ENCODE peak calls at places on chromosomes 7 and 10, in four cellular contexts. K is HepG2, A is K562, I is SK-N-SH. M is an unnamed sample.

GRCh38 chr7:45684910-45685618 is 110.9 kb downstream of the ADCY1 start:
- DNase-seq in K (no peak), A (no peak), I (no peak), M (no peak)

GRCh38 chr10:77919713-77920108 is 6.8 kb downstream of the DLG5 start:
- DNase-seq in I (no peak), K (peak), A (peak), M (no peak)

GRCh38 chr7:143492043-143492471 is 14.4 kb downstream of the TAS2R41 start:
- DNase-seq in A (peak), I (no peak), K (no peak), M (no peak)

GRCh38 chr7:93238748-93239147 is 6.6 kb downstream of the VPS50 start:
- DNase-seq in K (no peak), A (no peak), I (no peak), M (no peak)

GRCh38 chr7:326845-327304 is 36.9 kb downstream of the FOXL3 start:
- DNase-seq in I (no peak), A (no peak), K (peak), M (no peak)

GRCh38 chr10:23341004-23341403 is 3.6 kb downstream of the C10orf67 start:
- DNase-seq in K (no peak), I (no peak), A (no peak), M (no peak)

GRCh38 chr7:7710469-7710868 is 7.9 kb downstream of the RPA3 start:
- DNase-seq in A (no peak), I (no peak), K (no peak), M (no peak)

GRCh38 chr10:45452268-45452667 is 78.3 kb downstream of the ALOX5 start:
- DNase-seq in A (no peak), K (no peak), I (no peak), M (no peak)

GRCh38 chr7:142797799-142798377 is 27.1 kb downstream of the PRSS2 start:
- DNase-seq in I (peak), K (no peak), A (no peak), M (peak)

GRCh38 chr7:105875505-105875904 is 894 bp downstream of the ATXN7L1 start:
- DNase-seq in K (no peak), A (no peak), I (no peak), M (no peak)

GRCh38 chr7:143129051-143129450 is 2.8 kb upstream of the PIP start:
- DNase-seq in A (no peak), I (no peak), K (no peak), M (no peak)

GRCh38 chr7:157693521-157694388 is 357.0 kb downstream of the DNAJB6 start:
- DNase-seq in I (peak), K (no peak), A (no peak), M (no peak)

GRCh38 chr10:80275756-80276155 is 13.7 kb downstream of the MAT1A start:
- DNase-seq in A (no peak), I (no peak), K (no peak), M (no peak)

GRCh38 chr7:43764039-43764789 is 5.7 kb downstream of the BLVRA start:
- DNase-seq in K (peak), A (peak), I (no peak), M (peak)

GRCh38 chr7:31642681-31643115 is 44.3 kb upstream of the PPP1R17 start:
- DNase-seq in I (no peak), A (no peak), K (no peak), M (no peak)

GRCh38 chr7:26265061-26265460 is 26.6 kb upstream of the SNX10 start:
- DNase-seq in I (no peak), K (no peak), A (no peak), M (no peak)

GRCh38 chr10:59563506-59563905 is 146.1 kb downstream of the SLC16A9 start:
- DNase-seq in A (no peak), I (no peak), K (no peak), M (no peak)

GRCh38 chr10:72331575-72332422 is 22.9 kb downstream of the DNAJB12 start:
- DNase-seq in I (peak), K (peak), A (peak), M (peak)

GRCh38 chr10:97399843-97400545 is 1.1 kb downstream of the RRP12 start:
- DNase-seq in A (peak), K (peak), I (peak), M (no peak)

GRCh38 chr10:92720306-92721165 is 30.8 kb downstream of the HHEX start:
- DNase-seq in K (no peak), A (no peak), I (no peak), M (no peak)

GRCh38 chr7:157465597-157466348 is 129.0 kb downstream of the DNAJB6 start:
- DNase-seq in I (no peak), K (no peak), A (no peak), M (no peak)

GRCh38 chr10:12181065-12181775 is 14.5 kb downstream of the NUDT5 start:
- DNase-seq in K (no peak), I (no peak), A (no peak), M (no peak)

GRCh38 chr10:23343591-23344225 is 889 bp downstream of the C10orf67 start:
- DNase-seq in A (peak), K (no peak), I (peak), M (peak)

GRCh38 chr10:47173929-47174442 is 126.0 kb upstream of the GDF10 start:
- DNase-seq in I (no peak), A (no peak), K (no peak), M (no peak)

GRCh38 chr10:129467346-129468119 is 492 bp downstream of the MGMT start:
- DNase-seq in K (peak), I (no peak), A (no peak), M (no peak)

GRCh38 chr10:32790483-32790882 is 167.5 kb downstream of the ITGB1 start:
- DNase-seq in K (no peak), A (no peak), I (no peak), M (no peak)

GRCh38 chr7:35353481-35353880 is 99.6 kb upstream of the TBX20 start:
- DNase-seq in I (no peak), A (no peak), K (no peak), M (no peak)

GRCh38 chr7:124462249-124462648 is 303.3 kb downstream of the GPR37 start:
- DNase-seq in K (no peak), I (no peak), A (no peak), M (no peak)

GRCh38 chr10:113385021-113385975 is 167.6 kb upstream of the HABP2 start:
- DNase-seq in I (peak), K (peak), A (peak), M (peak)

DNA sequence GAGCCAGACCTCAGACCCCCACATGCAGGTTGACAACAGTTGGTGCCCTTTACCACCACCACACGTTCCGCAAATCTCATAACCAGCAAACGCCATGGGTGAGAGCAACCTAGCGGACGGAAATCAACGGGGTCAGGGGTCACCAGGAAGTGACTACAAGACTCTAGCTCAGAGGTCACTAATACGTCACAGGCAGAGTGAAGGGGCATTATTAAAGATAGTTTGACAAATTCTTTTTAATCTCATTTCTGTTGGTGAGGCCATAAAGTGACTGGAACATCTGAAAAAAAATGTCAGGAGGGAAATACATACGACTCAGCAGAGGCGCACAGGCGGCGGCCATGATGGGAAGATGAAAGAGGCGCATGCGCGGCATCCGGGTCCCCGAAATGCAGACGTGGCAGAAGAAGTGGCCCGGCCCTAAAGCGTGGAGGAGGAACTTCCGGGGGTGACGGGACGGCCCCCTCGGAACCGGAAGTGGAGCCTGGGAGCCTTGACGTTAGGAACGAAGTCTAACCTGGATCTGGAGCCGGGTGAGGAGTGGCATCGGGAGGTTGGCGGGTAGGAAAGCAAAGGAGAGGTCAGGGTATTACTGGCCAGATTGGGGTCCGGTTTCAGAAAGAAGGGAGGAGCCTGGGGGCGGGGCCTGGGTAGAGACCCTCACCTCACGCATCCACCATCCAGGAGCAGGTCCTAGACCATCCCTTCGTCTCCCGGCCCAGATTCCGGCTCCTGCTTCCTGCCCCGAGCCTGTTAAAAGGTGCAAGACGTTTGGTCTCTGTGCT is at the start of gene SEC24C:
- DNase-seq in K (peak), A (peak), I (peak), M (peak)
- TF ChIP-seq CTCF in K (no peak), A (no peak), I (peak), M (no peak)

GRCh38 chr10:127028556-127028955 is 123.3 kb downstream of the DOCK1 start:
- DNase-seq in K (no peak), A (no peak), I (no peak), M (no peak)

GRCh38 chr10:127020260-127020659 is 115.0 kb downstream of the DOCK1 start:
- DNase-seq in I (no peak), A (no peak), K (no peak), M (no peak)

GRCh38 chr10:127027786-127028185 is 122.6 kb downstream of the DOCK1 start:
- DNase-seq in A (no peak), I (no peak), K (no peak), M (no peak)

GRCh38 chr10:127021771-127022170 is 116.5 kb downstream of the DOCK1 start:
- DNase-seq in I (no peak), K (no peak), A (no peak), M (no peak)

DNA sequence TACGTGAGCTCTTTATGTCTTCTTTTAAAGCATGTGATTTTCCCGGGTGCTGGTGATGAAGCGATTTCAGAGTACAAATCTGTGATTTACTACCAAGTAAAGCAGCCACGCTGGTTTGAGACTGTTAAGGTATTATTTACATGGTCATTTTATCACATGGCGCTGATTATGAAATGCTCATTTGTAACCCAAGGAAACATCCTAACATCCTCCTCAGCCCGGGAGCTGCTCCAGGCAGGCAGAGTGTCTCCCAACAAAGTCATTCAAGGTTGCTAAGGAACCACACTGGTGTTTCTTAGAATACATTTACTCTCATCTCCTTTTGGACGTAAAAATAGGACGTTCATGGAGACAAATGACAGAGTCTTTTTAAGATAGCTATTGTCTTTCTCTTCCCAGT is 119.4 kb downstream of the DOCK1 start:
- DNase-seq in A (no peak), K (no peak), I (no peak), M (no peak)
- TF ChIP-seq EP300 in A (no peak), K (no peak), I (no peak), M (no peak)

GRCh38 chr10:95289003-95289920 is 1.5 kb downstream of the PDLIM1 start:
- DNase-seq in I (no peak), K (no peak), A (peak), M (no peak)
- H2AFZ ChIP-seq in I (no peak), K (no peak), A (no peak), M (no peak)

GRCh38 chr10:90136731-90137316 is 435.4 kb downstream of the KIF20B start:
- DNase-seq in I (no peak), K (no peak), A (no peak), M (peak)

GRCh38 chr10:90133606-90134005 is 432.2 kb downstream of the KIF20B start:
- DNase-seq in A (no peak), K (no peak), I (no peak), M (no peak)

DNA sequence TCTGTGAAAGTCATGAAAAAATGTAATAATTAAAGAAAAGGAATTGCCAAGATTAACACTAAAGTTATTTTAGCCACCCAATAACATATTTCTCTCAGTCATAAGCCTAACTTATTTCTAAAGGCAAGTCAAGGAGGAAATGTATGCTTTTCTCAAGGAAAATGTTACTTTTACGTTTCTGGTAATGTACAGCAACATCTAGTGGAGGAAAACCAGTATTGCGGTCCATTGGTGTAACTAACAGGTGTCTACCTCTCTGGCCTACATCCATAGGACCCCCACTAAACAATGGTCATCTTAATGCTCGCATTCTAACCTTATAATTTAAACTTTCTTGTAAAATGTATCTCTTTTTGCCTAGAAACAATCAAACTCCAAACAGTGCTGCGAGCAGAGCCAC is 437.5 kb downstream of the KIF20B start:
- DNase-seq in I (no peak), A (peak), K (peak), M (no peak)
- TF ChIP-seq CTCF in I (peak), A (no peak), K (peak), M (peak)

DNA sequence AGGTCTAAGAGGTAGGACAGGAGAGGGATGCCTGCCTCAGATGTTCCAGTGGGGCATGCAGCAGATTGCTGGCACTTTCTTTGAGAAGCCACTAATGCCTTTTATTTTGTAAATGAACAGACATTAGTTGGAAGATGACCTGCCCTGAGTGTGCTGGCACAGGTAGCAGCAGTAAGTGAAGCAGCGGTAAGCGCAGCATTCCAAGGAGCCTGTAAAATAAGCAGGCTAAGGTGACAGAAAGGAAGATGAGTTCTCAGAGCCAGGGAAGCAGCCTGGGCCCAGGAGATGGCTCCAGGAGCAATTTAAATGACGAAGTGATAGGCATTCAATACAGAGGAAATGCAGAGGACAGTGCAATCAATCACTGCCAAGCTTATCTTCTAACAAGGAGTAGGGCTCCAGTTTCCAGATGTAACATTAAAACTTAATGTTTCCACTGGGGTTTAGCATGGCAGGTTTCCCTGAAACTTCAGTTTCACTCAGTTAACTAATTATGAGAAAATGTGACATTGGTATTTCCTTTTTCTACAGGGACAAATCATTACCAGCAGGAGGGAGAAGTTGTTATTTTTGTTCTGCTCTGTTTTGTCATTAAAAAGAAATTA is 96.4 kb upstream of the PTN start:
- DNase-seq in K (no peak), I (no peak), A (no peak), M (no peak)
- TF ChIP-seq EP300 in K (no peak), I (no peak), A (no peak), M (no peak)

GRCh38 chr7:80089341-80089740 is 45.3 kb upstream of the GNAI1 start:
- DNase-seq in A (no peak), I (no peak), K (no peak), M (no peak)
- H2AFZ ChIP-seq in A (no peak), I (no peak), K (no peak), M (no peak)

DNA sequence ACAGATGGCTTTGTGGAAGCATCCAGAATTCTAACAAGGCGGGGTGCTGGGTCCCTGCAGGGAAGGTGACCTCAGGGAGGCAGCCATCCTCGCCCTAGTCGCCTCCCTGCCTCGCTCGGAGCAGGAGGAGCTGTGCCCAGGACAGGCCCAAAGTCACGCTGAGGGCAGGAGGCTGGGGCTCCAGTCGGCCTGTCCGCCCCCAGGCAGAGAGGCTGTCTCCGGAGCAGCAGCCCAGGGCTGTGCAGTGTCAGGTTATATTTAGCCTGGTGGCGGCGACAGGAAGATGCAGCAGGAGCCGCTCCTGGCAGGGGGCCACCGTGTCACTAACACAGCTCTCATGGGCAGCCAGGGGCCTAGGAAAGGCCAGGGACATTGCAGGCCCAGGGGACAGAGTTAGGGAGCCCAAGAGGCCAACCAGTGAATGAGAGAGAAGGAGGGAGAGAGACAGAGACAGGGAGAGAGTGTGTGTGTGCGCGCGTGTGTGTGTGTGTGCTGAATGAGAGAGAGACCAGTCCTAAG is 13.5 kb downstream of the KCNH2 start:
- DNase-seq in K (no peak), A (peak), I (peak), M (no peak)
- TF ChIP-seq CTCF in K (no peak), A (peak), I (peak), M (no peak)

GRCh38 chr10:653991-654646 is 35.3 kb downstream of the DIP2C start:
- DNase-seq in I (no peak), A (no peak), K (no peak), M (no peak)
- TF ChIP-seq EP300 in I (no peak), A (no peak), K (no peak), M (no peak)

M was measured in H1.